ENCODE peak calls at places on chromosomes 6 and 20, in nine cellular contexts. One of them, this sample, is unnamed.

GRCh38 chr6:169592558-169592957 is 109.3 kb downstream of the WDR27 start:
- DNase-seq in NCI-H2029 treated with DMSO at 0.1 percent for 48 hours: no peak
- DNase-seq in endothelial cell: no peak
- DNase-seq in RKO: no peak
- DNase-seq in GM23248: peak
- DNase-seq in transverse colon: no peak
- DNase-seq in COR-L47: no peak
- DNase-seq in AG04449: peak
- DNase-seq in fibroblast of pulmonary artery: peak
- DNase-seq in this sample: no peak

GRCh38 chr20:60055740-60056139 is 97.5 kb downstream of the CDH26 start:
- DNase-seq in NCI-H2029 treated with DMSO at 0.1 percent for 48 hours: no peak
- DNase-seq in endothelial cell: no peak
- DNase-seq in RKO: no peak
- DNase-seq in GM23248: peak
- DNase-seq in transverse colon: peak
- DNase-seq in COR-L47: no peak
- DNase-seq in AG04449: no peak
- DNase-seq in fibroblast of pulmonary artery: no peak
- DNase-seq in this sample: no peak

GRCh38 chr20:5353624-5354496 is 37.1 kb upstream of the PROKR2 start:
- DNase-seq in NCI-H2029 treated with DMSO at 0.1 percent for 48 hours: no peak
- DNase-seq in endothelial cell: no peak
- DNase-seq in RKO: peak
- DNase-seq in GM23248: peak
- DNase-seq in transverse colon: no peak
- DNase-seq in COR-L47: no peak
- DNase-seq in AG04449: peak
- DNase-seq in fibroblast of pulmonary artery: peak
- DNase-seq in this sample: no peak

GRCh38 chr20:63325554-63326313 is 32.7 kb downstream of the COL20A1 start:
- DNase-seq in NCI-H2029 treated with DMSO at 0.1 percent for 48 hours: no peak
- DNase-seq in endothelial cell: no peak
- DNase-seq in RKO: no peak
- DNase-seq in GM23248: no peak
- DNase-seq in transverse colon: no peak
- DNase-seq in COR-L47: no peak
- DNase-seq in AG04449: no peak
- DNase-seq in fibroblast of pulmonary artery: no peak
- DNase-seq in this sample: no peak

GRCh38 chr6:167308207-167308606 is 16.7 kb upstream of the TTLL2 start:
- DNase-seq in NCI-H2029 treated with DMSO at 0.1 percent for 48 hours: no peak
- DNase-seq in endothelial cell: no peak
- DNase-seq in RKO: no peak
- DNase-seq in GM23248: no peak
- DNase-seq in transverse colon: no peak
- DNase-seq in COR-L47: no peak
- DNase-seq in AG04449: no peak
- DNase-seq in fibroblast of pulmonary artery: no peak
- DNase-seq in this sample: no peak

GRCh38 chr6:145457556-145457955 is 277.8 kb downstream of the EPM2A start:
- DNase-seq in NCI-H2029 treated with DMSO at 0.1 percent for 48 hours: no peak
- DNase-seq in endothelial cell: no peak
- DNase-seq in RKO: no peak
- DNase-seq in GM23248: no peak
- DNase-seq in transverse colon: no peak
- DNase-seq in COR-L47: no peak
- DNase-seq in AG04449: no peak
- DNase-seq in fibroblast of pulmonary artery: no peak
- DNase-seq in this sample: no peak

GRCh38 chr6:124436803-124437202 is 525.4 kb upstream of the RNF217 start:
- DNase-seq in NCI-H2029 treated with DMSO at 0.1 percent for 48 hours: no peak
- DNase-seq in endothelial cell: no peak
- DNase-seq in RKO: no peak
- DNase-seq in GM23248: no peak
- DNase-seq in transverse colon: no peak
- DNase-seq in COR-L47: no peak
- DNase-seq in AG04449: no peak
- DNase-seq in fibroblast of pulmonary artery: no peak
- DNase-seq in this sample: no peak

GRCh38 chr6:144298167-144298671 is 13.1 kb downstream of the UTRN start:
- DNase-seq in NCI-H2029 treated with DMSO at 0.1 percent for 48 hours: no peak
- DNase-seq in endothelial cell: no peak
- DNase-seq in RKO: no peak
- DNase-seq in GM23248: no peak
- DNase-seq in transverse colon: no peak
- DNase-seq in COR-L47: no peak
- DNase-seq in AG04449: no peak
- DNase-seq in fibroblast of pulmonary artery: no peak
- DNase-seq in this sample: no peak

GRCh38 chr6:16805190-16805860 is 44.1 kb upstream of the ATXN1 start:
- DNase-seq in NCI-H2029 treated with DMSO at 0.1 percent for 48 hours: no peak
- DNase-seq in endothelial cell: no peak
- DNase-seq in RKO: no peak
- DNase-seq in GM23248: peak
- DNase-seq in transverse colon: no peak
- DNase-seq in COR-L47: peak
- DNase-seq in AG04449: no peak
- DNase-seq in fibroblast of pulmonary artery: no peak
- DNase-seq in this sample: no peak

GRCh38 chr6:73231986-73232391 is 6.7 kb upstream of the KHDC1L start:
- DNase-seq in NCI-H2029 treated with DMSO at 0.1 percent for 48 hours: no peak
- DNase-seq in endothelial cell: no peak
- DNase-seq in RKO: no peak
- DNase-seq in GM23248: no peak
- DNase-seq in transverse colon: no peak
- DNase-seq in COR-L47: no peak
- DNase-seq in AG04449: no peak
- DNase-seq in fibroblast of pulmonary artery: no peak
- DNase-seq in this sample: no peak

GRCh38 chr6:26156850-26157149 is 69.6 kb downstream of the HFE start:
- DNase-seq in NCI-H2029 treated with DMSO at 0.1 percent for 48 hours: no peak
- DNase-seq in endothelial cell: no peak
- DNase-seq in RKO: no peak
- DNase-seq in GM23248: no peak
- DNase-seq in transverse colon: no peak
- DNase-seq in COR-L47: no peak
- DNase-seq in AG04449: no peak
- DNase-seq in fibroblast of pulmonary artery: no peak
- DNase-seq in this sample: no peak

GRCh38 chr6:48774276-48774675 is 663.3 kb upstream of the PTCHD4 start:
- DNase-seq in NCI-H2029 treated with DMSO at 0.1 percent for 48 hours: no peak
- DNase-seq in endothelial cell: no peak
- DNase-seq in RKO: no peak
- DNase-seq in GM23248: no peak
- DNase-seq in transverse colon: no peak
- DNase-seq in COR-L47: no peak
- DNase-seq in AG04449: no peak
- DNase-seq in fibroblast of pulmonary artery: no peak
- DNase-seq in this sample: no peak

GRCh38 chr6:143592335-143592734 is 80.8 kb upstream of the FUCA2 start:
- DNase-seq in NCI-H2029 treated with DMSO at 0.1 percent for 48 hours: no peak
- DNase-seq in endothelial cell: peak
- DNase-seq in RKO: no peak
- DNase-seq in GM23248: peak
- DNase-seq in transverse colon: no peak
- DNase-seq in COR-L47: no peak
- DNase-seq in AG04449: no peak
- DNase-seq in fibroblast of pulmonary artery: no peak
- DNase-seq in this sample: no peak

GRCh38 chr6:33702345-33702977 is 9.0 kb downstream of the UQCC2 start:
- DNase-seq in NCI-H2029 treated with DMSO at 0.1 percent for 48 hours: no peak
- DNase-seq in endothelial cell: peak
- DNase-seq in RKO: peak
- DNase-seq in GM23248: peak
- DNase-seq in transverse colon: peak
- DNase-seq in COR-L47: peak
- DNase-seq in AG04449: peak
- DNase-seq in fibroblast of pulmonary artery: peak
- DNase-seq in this sample: no peak

GRCh38 chr6:81987293-81987692 is 234.8 kb upstream of the TENT5A start:
- DNase-seq in NCI-H2029 treated with DMSO at 0.1 percent for 48 hours: no peak
- DNase-seq in endothelial cell: no peak
- DNase-seq in RKO: no peak
- DNase-seq in GM23248: no peak
- DNase-seq in transverse colon: no peak
- DNase-seq in COR-L47: no peak
- DNase-seq in AG04449: no peak
- DNase-seq in fibroblast of pulmonary artery: peak
- DNase-seq in this sample: no peak

GRCh38 chr6:162029873-162030576 is 697.5 kb downstream of the PRKN start:
- DNase-seq in NCI-H2029 treated with DMSO at 0.1 percent for 48 hours: no peak
- DNase-seq in endothelial cell: no peak
- DNase-seq in RKO: no peak
- DNase-seq in GM23248: peak
- DNase-seq in transverse colon: no peak
- DNase-seq in COR-L47: no peak
- DNase-seq in AG04449: no peak
- DNase-seq in fibroblast of pulmonary artery: no peak
- DNase-seq in this sample: no peak

GRCh38 chr6:166677941-166678340 is 50.9 kb upstream of the RPS6KA2 start:
- DNase-seq in NCI-H2029 treated with DMSO at 0.1 percent for 48 hours: no peak
- DNase-seq in endothelial cell: no peak
- DNase-seq in RKO: no peak
- DNase-seq in GM23248: no peak
- DNase-seq in transverse colon: no peak
- DNase-seq in COR-L47: no peak
- DNase-seq in AG04449: no peak
- DNase-seq in fibroblast of pulmonary artery: no peak
- DNase-seq in this sample: no peak

GRCh38 chr6:43013020-43013842 is 515 bp downstream of the MEA1 start:
- DNase-seq in NCI-H2029 treated with DMSO at 0.1 percent for 48 hours: no peak
- DNase-seq in endothelial cell: no peak
- DNase-seq in RKO: peak
- DNase-seq in GM23248: peak
- DNase-seq in transverse colon: no peak
- DNase-seq in COR-L47: no peak
- DNase-seq in AG04449: no peak
- DNase-seq in fibroblast of pulmonary artery: peak
- DNase-seq in this sample: no peak

GRCh38 chr6:156880913-156881312 is 103.7 kb downstream of the ARID1B start:
- DNase-seq in NCI-H2029 treated with DMSO at 0.1 percent for 48 hours: no peak
- DNase-seq in endothelial cell: no peak
- DNase-seq in RKO: no peak
- DNase-seq in GM23248: no peak
- DNase-seq in transverse colon: no peak
- DNase-seq in COR-L47: no peak
- DNase-seq in AG04449: no peak
- DNase-seq in fibroblast of pulmonary artery: no peak
- DNase-seq in this sample: no peak

GRCh38 chr20:52972190-52972937 is at the start of gene TSHZ2:
- DNase-seq in NCI-H2029 treated with DMSO at 0.1 percent for 48 hours: peak
- DNase-seq in endothelial cell: peak
- DNase-seq in RKO: no peak
- DNase-seq in GM23248: peak
- DNase-seq in transverse colon: no peak
- DNase-seq in COR-L47: no peak
- DNase-seq in AG04449: no peak
- DNase-seq in fibroblast of pulmonary artery: peak
- DNase-seq in this sample: no peak

GRCh38 chr20:48930878-48931277 is 9.4 kb downstream of the ARFGEF2 start:
- DNase-seq in NCI-H2029 treated with DMSO at 0.1 percent for 48 hours: no peak
- DNase-seq in endothelial cell: no peak
- DNase-seq in RKO: no peak
- DNase-seq in GM23248: no peak
- DNase-seq in transverse colon: no peak
- DNase-seq in COR-L47: no peak
- DNase-seq in AG04449: no peak
- DNase-seq in fibroblast of pulmonary artery: no peak
- DNase-seq in this sample: no peak